ENCODE peak calls at places on chromosomes 3 and 15, in eight cellular contexts. T, V, G, M, F, I, Q and R are unnamed samples.

GRCh38 chr15:77773003-77773402 is 140.3 kb upstream of the LINGO1 start:
- DNase-seq in V (no peak), G (no peak), T (no peak), M (no peak), F (no peak), Q (no peak), I (no peak), R (no peak)

GRCh38 chr15:75342221-75342620 is 4.6 kb upstream of the NEIL1 start:
- DNase-seq in M (no peak), T (no peak), G (no peak), I (no peak), Q (no peak), V (no peak), F (no peak), R (no peak)

GRCh38 chr15:48754011-48754410 is 56.9 kb downstream of the CEP152 start:
- DNase-seq in G (no peak), T (no peak), V (no peak), M (no peak), Q (no peak), I (no peak), F (no peak), R (no peak)

GRCh38 chr3:24359645-24360462 is 134.8 kb downstream of the THRB start:
- DNase-seq in F (no peak), M (no peak), I (no peak), G (no peak), T (no peak), Q (no peak), V (no peak), R (no peak)

GRCh38 chr3:73874596-73874995 is 249.9 kb upstream of the PDZRN3 start:
- DNase-seq in I (no peak), F (no peak), T (no peak), G (no peak), Q (no peak), M (no peak), V (no peak), R (no peak)

GRCh38 chr3:63940389-63940757 is 28.2 kb upstream of the SCAANT1 start:
- DNase-seq in T (no peak), I (no peak), F (no peak), M (no peak), V (no peak), Q (no peak), G (no peak), R (no peak)

GRCh38 chr3:141578197-141578596 is 91.4 kb downstream of the RASA2 start:
- DNase-seq in G (no peak), F (no peak), T (no peak), Q (no peak), V (no peak), M (no peak), I (no peak), R (no peak)

GRCh38 chr3:99639579-99639978 is 1.2 kb downstream of the COL8A1 start:
- DNase-seq in T (no peak), M (no peak), F (no peak), G (no peak), V (no peak), Q (peak), I (no peak), R (no peak)